ENCODE peak calls at places on chromosomes 13 and 19, in nine cellular contexts. L is hepatocyte, B is left ventricle myocardium inferior, I is IMR-90, Z is WTC11, G is kidney epithelial cell, K is psoas muscle, X is choroid plexus epithelial cell, W is GM23338. Y is an unnamed sample.

GRCh38 chr19:35166100-35167063 is 11.8 kb downstream of the FXYD5 start:
- DNase-seq in W (no peak), Z (no peak), K (no peak), L (no peak), G (no peak), I (no peak), B (no peak), X (no peak), Y (no peak)

GRCh38 chr19:51410950-51411748 is 6.3 kb downstream of the SIGLEC10 start:
- DNase-seq in Z (no peak), K (no peak), W (no peak), B (no peak), X (no peak), L (no peak), G (no peak), I (no peak), Y (no peak)

GRCh38 chr13:30963794-30964193 is 31.3 kb downstream of the TEX26 start:
- DNase-seq in L (peak; percentile 46), I (peak; percentile 29), X (peak; percentile 76), Z (no peak), K (no peak), B (no peak), G (no peak), W (no peak), Y (no peak)

GRCh38 chr19:34191355-34191962 is 19.2 kb downstream of the LSM14A start:
- DNase-seq in K (no peak), Z (no peak), L (no peak), G (no peak), I (no peak), B (no peak), X (no peak), W (no peak), Y (no peak)

GRCh38 chr13:100363351-100363750 is 225.2 kb downstream of the GGACT start:
- DNase-seq in I (peak; percentile 70), W (no peak), Z (no peak), G (no peak), X (peak; percentile 94), K (no peak), B (no peak), L (no peak), Y (no peak)

GRCh38 chr13:110950819-110951570 is 36.1 kb upstream of the ANKRD10 start:
- DNase-seq in G (no peak), L (no peak), W (no peak), Z (no peak), K (no peak), X (no peak), I (no peak), B (no peak), Y (no peak)

GRCh38 chr19:9673912-9674668 is 810 bp downstream of the ZNF562 start:
- DNase-seq in L (no peak), B (no peak), K (no peak), I (peak; percentile 5), W (peak; percentile 29), Z (no peak), G (no peak), X (peak; percentile 2), Y (no peak)

GRCh38 chr13:44903596-44903995 is 85.7 kb downstream of the NUFIP1 start:
- DNase-seq in I (peak; percentile 84), K (peak; percentile 94), L (peak; percentile 79), B (peak; percentile 86), G (no peak), Z (no peak), W (no peak), X (peak; percentile 92), Y (no peak)

GRCh38 chr19:41321600-41322270 is 11.8 kb downstream of the CCDC97 start:
- DNase-seq in L (peak; percentile 60), B (no peak), W (peak; percentile 84), K (peak; percentile 73), I (peak; percentile 80), X (peak; percentile 77), Z (peak; percentile 70), G (no peak), Y (peak; percentile 69)

GRCh38 chr13:37769078-37769477 is 100.5 kb downstream of the TRPC4 start:
- DNase-seq in Z (no peak), W (peak; percentile 7), B (no peak), K (no peak), L (peak; percentile 19), X (no peak), I (no peak), G (no peak), Y (no peak)

GRCh38 chr13:105327727-105328126 is 1207.7 kb downstream of the EFNB2 start:
- DNase-seq in I (peak; percentile 47), X (peak; percentile 30), W (no peak), B (no peak), G (no peak), K (no peak), Z (no peak), L (no peak), Y (no peak)

GRCh38 chr19:13334801-13335481 is 171.3 kb downstream of the CACNA1A start:
- DNase-seq in X (no peak), I (no peak), Z (no peak), B (no peak), L (no peak), W (peak; percentile 26), K (no peak), G (no peak), Y (no peak)

GRCh38 chr13:102779426-102780159 is 6.0 kb upstream of the TEX30 start:
- DNase-seq in G (no peak), I (no peak), Z (no peak), B (no peak), L (no peak), W (no peak), K (no peak), X (no peak), Y (peak; percentile 23)

GRCh38 chr19:48244289-48244688 is 11.4 kb downstream of the CARD8 start:
- DNase-seq in I (no peak), W (no peak), Z (no peak), X (peak; percentile 25), G (no peak), B (no peak), L (no peak), K (no peak), Y (no peak)

GRCh38 chr19:14979498-14980255 is at the start of gene SLC1A6:
- DNase-seq in L (peak; percentile 30), W (peak; percentile 83), B (no peak), X (no peak), K (no peak), Z (peak; percentile 75), G (no peak), I (no peak), Y (peak; percentile 41)

GRCh38 chr13:43153436-43154082 is 130.2 kb downstream of the DNAJC15 start:
- DNase-seq in Z (no peak), K (no peak), X (peak; percentile 90), G (peak; percentile 76), L (peak; percentile 35), I (peak; percentile 44), W (no peak), B (no peak), Y (no peak)

GRCh38 chr13:58452123-58452623 is 820.6 kb downstream of the PCDH17 start:
- DNase-seq in B (no peak), I (no peak), W (peak; percentile 41), L (peak; percentile 52), G (no peak), K (no peak), Z (no peak), X (no peak), Y (no peak)

GRCh38 chr13:79056706-79057105 is 349.3 kb downstream of the RBM26 start:
- DNase-seq in B (no peak), L (no peak), X (no peak), G (no peak), K (no peak), I (no peak), W (peak; percentile 12), Z (peak; percentile 29), Y (no peak)

GRCh38 chr13:79062291-79062690 is 343.8 kb downstream of the RBM26 start:
- DNase-seq in G (no peak), L (no peak), I (no peak), Z (no peak), K (no peak), B (no peak), W (peak; percentile 46), X (no peak), Y (no peak)

GRCh38 chr13:79060216-79060615 is 345.8 kb downstream of the RBM26 start:
- DNase-seq in X (no peak), B (no peak), G (no peak), K (no peak), I (no peak), W (peak; percentile 62), L (no peak), Z (no peak), Y (no peak)
- TF ChIP-seq CTCF in X (no peak), B (no peak), G (no peak), K (peak; percentile 5), I (no peak), W (peak; percentile 55), L (no peak), Z (no peak), Y (no peak)

DNA sequence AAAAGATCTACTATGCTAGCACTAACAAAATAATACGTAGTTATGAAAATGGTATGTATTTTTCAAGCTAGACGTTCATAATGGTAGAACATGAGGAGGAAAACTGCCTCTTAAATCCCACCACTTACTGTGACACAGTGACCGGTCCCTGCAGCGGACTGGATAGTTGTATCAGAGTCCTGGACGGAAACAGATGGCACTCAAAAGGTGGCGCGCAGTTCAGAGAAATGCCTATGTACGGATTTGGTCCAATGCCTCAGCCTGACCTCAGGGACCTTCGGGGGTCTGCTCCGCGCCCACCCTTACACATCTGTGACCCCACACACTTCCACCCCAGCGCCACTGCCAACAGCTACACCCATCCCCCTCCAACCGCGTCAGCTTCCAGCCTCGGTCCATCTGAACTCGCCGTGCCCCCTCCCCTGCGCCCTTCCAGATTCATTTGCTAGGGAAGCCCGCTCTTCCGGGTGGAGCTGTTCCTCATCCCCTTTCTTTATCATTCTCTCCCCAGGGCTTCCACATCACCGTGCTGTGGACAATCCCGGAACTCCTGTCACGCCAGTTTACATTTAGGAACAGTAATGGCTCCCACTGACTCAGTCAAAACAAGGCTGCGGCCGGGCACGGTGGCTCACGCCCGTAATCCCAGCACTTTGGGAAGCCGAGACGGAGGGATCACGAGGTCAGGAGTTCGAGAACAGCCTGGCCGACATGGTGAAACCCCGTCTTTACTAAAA is 794 bp upstream of the LENG8 start:
- DNase-seq in I (peak; percentile 68), W (peak; percentile 74), K (peak; percentile 79), B (peak; percentile 52), X (peak; percentile 56), L (peak; percentile 77), G (no peak), Z (peak; percentile 46), Y (no peak)
- TF ChIP-seq CTCF in I (no peak), W (no peak), K (no peak), B (no peak), X (no peak), L (no peak), G (no peak), Z (no peak), Y (no peak)

DNA sequence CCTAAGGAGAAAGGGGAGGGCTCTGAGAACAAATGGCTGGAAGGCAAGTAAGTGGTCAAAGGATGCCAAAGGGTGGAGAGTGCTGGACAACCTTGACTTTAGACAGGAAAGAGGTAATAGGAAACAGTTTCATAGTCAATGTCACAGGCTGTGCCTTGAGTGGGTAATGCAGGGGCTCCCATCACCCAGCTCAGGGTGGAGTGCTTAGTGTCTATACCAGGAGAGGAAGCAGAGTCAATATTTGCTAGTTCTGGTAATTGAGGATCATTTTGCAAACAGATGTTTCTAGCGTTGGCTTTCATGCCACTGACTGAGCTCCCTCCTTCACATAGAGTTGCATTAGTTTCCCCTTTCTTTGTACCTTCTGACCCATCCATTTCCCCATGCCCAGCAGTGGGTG is 64.6 kb upstream of the KL start:
- DNase-seq in L (no peak), K (no peak), G (no peak), I (no peak), W (no peak), Z (no peak), B (no peak), X (no peak), Y (no peak)
- TF ChIP-seq CTCF in L (no peak), K (no peak), G (no peak), I (no peak), W (no peak), Z (no peak), B (no peak), X (no peak), Y (no peak)

GRCh38 chr13:72696590-72696989 is 30.8 kb downstream of the MZT1 start:
- DNase-seq in I (peak; percentile 10), W (no peak), B (no peak), L (no peak), Z (no peak), G (no peak), X (peak; percentile 40), K (no peak), Y (no peak)
- TF ChIP-seq CTCF in I (peak; percentile 47), W (peak; percentile 40), B (peak; percentile 51), L (peak; percentile 62), Z (no peak), G (peak; percentile 22), X (peak; percentile 45), K (no peak), Y (no peak)

Y was measured in GM13976.